ENCODE peak calls at places on chromosome 21, in nine cellular contexts. V is hepatocyte; E is CD8-positive, alpha-beta T cell; B is OCI-LY7; C is GM13977; J is fibroblast of the aortic adventitia; W is fibroblast of lung; L is HCT116; I is adrenal gland. A is an unnamed sample.

GRCh38 chr21:41865002-41865777 is 14.0 kb downstream of the PRDM15 start:
- DNase-seq in V (no peak), E (no peak), B (no peak), C (peak; percentile 73), J (no peak), W (no peak), L (no peak), I (no peak), A (no peak)

GRCh38 chr21:43597052-43597451 is 62.2 kb downstream of the HSF2BP start:
- DNase-seq in V (peak; percentile 71), E (no peak), B (no peak), C (no peak), J (peak; percentile 60), W (peak; percentile 43), L (no peak), I (peak; percentile 42), A (no peak)

GRCh38 chr21:46088189-46088588 is 9.7 kb upstream of the COL6A2 start:
- DNase-seq in V (no peak), E (no peak), B (no peak), C (no peak), J (no peak), W (no peak), L (no peak), I (no peak), A (no peak)

GRCh38 chr21:39529026-39529425 is 77.3 kb downstream of the SH3BGR start:
- DNase-seq in V (peak; percentile 12), E (no peak), B (no peak), C (no peak), J (no peak), W (no peak), L (no peak), I (no peak), A (no peak)

GRCh38 chr21:43268086-43268803 is 99.4 kb downstream of the CRYAA start:
- DNase-seq in V (no peak), E (no peak), B (no peak), C (no peak), J (no peak), W (no peak), L (no peak), I (no peak), A (peak; percentile 36)

GRCh38 chr21:36689324-36689723 is 9.6 kb upstream of the SIM2 start:
- DNase-seq in V (no peak), E (no peak), B (no peak), C (no peak), J (no peak), W (no peak), L (no peak), I (no peak), A (no peak)

GRCh38 chr21:35940074-35940927 is 120.0 kb downstream of the SETD4 start:
- DNase-seq in V (peak; percentile 83), E (no peak), B (peak; percentile 48), C (peak; percentile 29), J (peak; percentile 89), W (peak; percentile 87), L (peak; percentile 68), I (peak; percentile 58), A (peak; percentile 29)

GRCh38 chr21:35646606-35647005 is 413.7 kb downstream of the SETD4 start:
- DNase-seq in V (no peak), E (no peak), B (no peak), C (no peak), J (no peak), W (no peak), L (no peak), I (peak; percentile 52), A (no peak)

GRCh38 chr21:24514081-24514733 is 1093.1 kb downstream of the MRPL39 start:
- DNase-seq in V (no peak), E (no peak), B (no peak), C (no peak), J (no peak), W (peak; percentile 17), L (no peak), I (no peak), A (no peak)

GRCh38 chr21:17343055-17343454 is 169.8 kb upstream of the CXADR start:
- DNase-seq in V (peak; percentile 14), E (no peak), B (peak; percentile 48), C (no peak), J (peak; percentile 16), W (peak; percentile 26), L (no peak), I (no peak), A (no peak)

GRCh38 chr21:45997205-45997494 is 15.6 kb downstream of the COL6A1 start:
- DNase-seq in V (no peak), E (no peak), B (no peak), C (no peak), J (no peak), W (no peak), L (no peak), I (no peak), A (no peak)

GRCh38 chr21:15468368-15468767 is 261.4 kb upstream of the USP25 start:
- DNase-seq in V (no peak), E (no peak), B (no peak), C (no peak), J (no peak), W (no peak), L (no peak), I (no peak), A (no peak)

GRCh38 chr21:39788383-39788782 is 43.4 kb downstream of the IGSF5 start:
- DNase-seq in V (peak; percentile 92), E (no peak), B (no peak), C (no peak), J (no peak), W (peak; percentile 26), L (peak; percentile 66), I (peak; percentile 91), A (peak; percentile 86)

GRCh38 chr21:25855591-25855990 is 120.8 kb downstream of the GABPA start:
- DNase-seq in V (no peak), E (no peak), B (no peak), C (no peak), J (peak; percentile 25), W (no peak), L (no peak), I (no peak), A (no peak)

GRCh38 chr21:27225142-27225541 is 258.3 kb upstream of the ADAMTS5 start:
- DNase-seq in V (no peak), E (no peak), B (no peak), C (no peak), J (peak; percentile 43), W (peak; percentile 50), L (no peak), I (no peak), A (no peak)

GRCh38 chr21:17742940-17743592 is 76.1 kb downstream of the C21orf91 start:
- DNase-seq in V (no peak), E (no peak), B (no peak), C (no peak), J (no peak), W (no peak), L (no peak), I (no peak), A (no peak)

GRCh38 chr21:41758550-41758949 is 8.3 kb downstream of the RIPK4 start:
- DNase-seq in V (no peak), E (no peak), B (no peak), C (no peak), J (no peak), W (no peak), L (peak; percentile 41), I (no peak), A (no peak)

GRCh38 chr21:42409366-42409765 is 5.7 kb downstream of the UBASH3A start:
- DNase-seq in V (no peak), E (no peak), B (no peak), C (no peak), J (no peak), W (no peak), L (no peak), I (no peak), A (no peak)

GRCh38 chr21:26686278-26686677 is 113.2 kb upstream of the CYYR1 start:
- DNase-seq in V (no peak), E (no peak), B (peak; percentile 83), C (no peak), J (peak; percentile 28), W (peak; percentile 21), L (no peak), I (peak; percentile 31), A (no peak)

GRCh38 chr21:42878678-42878992 is 704 bp downstream of the WDR4 start:
- DNase-seq in V (no peak), E (no peak), B (no peak), C (no peak), J (no peak), W (no peak), L (no peak), I (no peak), A (no peak)

DNA sequence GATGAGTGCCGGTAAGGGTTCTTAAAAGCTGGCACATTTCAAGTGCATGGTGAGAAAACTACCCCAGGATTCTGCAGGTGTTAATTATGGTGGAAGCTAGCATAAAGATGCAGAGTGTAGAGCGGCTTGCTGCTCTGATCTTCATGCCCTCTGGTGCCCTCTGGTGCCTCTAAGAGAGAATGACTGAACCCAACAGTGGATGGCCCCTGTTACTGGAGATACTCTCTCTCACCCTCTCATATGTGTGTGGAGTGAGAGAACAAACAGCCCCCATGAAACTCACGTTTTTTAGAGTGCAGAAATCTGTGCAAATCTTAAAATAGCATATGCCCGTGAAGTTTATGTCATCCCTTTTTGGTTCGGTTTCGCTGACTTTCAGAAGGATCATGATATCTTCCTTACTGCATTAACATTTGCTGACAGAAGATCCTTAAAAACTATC is 90.0 kb downstream of the GRIK1 start:
- DNase-seq in V (peak; percentile 82), E (peak; percentile 3), B (peak; percentile 70), C (peak; percentile 40), J (peak; percentile 72), W (peak; percentile 74), L (no peak), I (peak; percentile 63), A (peak; percentile 19)
- TF ChIP-seq CTCF in V (peak; percentile 81), E (peak; percentile 67), B (peak; percentile 88), C (peak; percentile 82), J (peak; percentile 84), W (peak; percentile 86), L (peak; percentile 54), I (peak; percentile 66), A (peak; percentile 78)

DNA sequence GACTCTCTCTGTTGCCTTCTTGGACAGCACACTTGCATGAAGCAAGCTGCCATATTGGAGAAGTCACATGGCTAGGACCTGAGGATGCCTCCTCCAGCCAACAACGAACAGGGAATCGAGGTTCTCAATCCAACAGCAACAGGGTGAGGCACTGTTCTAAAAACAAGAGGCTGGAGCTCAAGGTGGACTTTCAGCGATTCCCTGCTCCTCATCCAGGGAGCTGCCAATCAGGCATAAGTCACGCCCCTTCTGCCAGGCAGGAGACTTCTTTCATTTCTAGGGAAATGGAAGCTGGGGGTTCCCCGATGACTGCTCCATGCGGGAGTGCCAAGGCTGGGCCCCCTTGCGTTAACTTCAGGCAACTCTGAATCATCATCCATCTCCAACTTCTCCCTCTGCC is 22.7 kb upstream of the IFNAR1 start:
- DNase-seq in V (no peak), E (no peak), B (no peak), C (no peak), J (no peak), W (no peak), L (no peak), I (no peak), A (no peak)
- TF ChIP-seq CTCF in V (no peak), E (no peak), B (no peak), C (no peak), J (no peak), W (no peak), L (no peak), I (no peak), A (no peak)

GRCh38 chr21:38259665-38260064 is 2.9 kb downstream of the KCNJ15 start:
- DNase-seq in V (no peak), E (no peak), B (no peak), C (no peak), J (no peak), W (no peak), L (no peak), I (no peak), A (no peak)
- TF ChIP-seq CTCF in V (no peak), E (no peak), B (no peak), C (no peak), J (no peak), W (no peak), L (no peak), I (no peak), A (no peak)

GRCh38 chr21:31873696-31874599 is 1.1 kb downstream of the HUNK start:
- DNase-seq in V (peak; percentile 83), E (no peak), B (peak; percentile 39), C (peak; percentile 55), J (no peak), W (no peak), L (no peak), I (peak; percentile 27), A (peak; percentile 20)
- TF ChIP-seq CTCF in V (peak; percentile 77), E (no peak), B (peak; percentile 71), C (peak; percentile 64), J (peak; percentile 30), W (peak; percentile 25), L (no peak), I (no peak), A (peak; percentile 49)